ENCODE peak calls at places on chromosomes 4 and X, in ten cellular contexts. L is H9; C is stimulated activated CD8-positive, alpha-beta memory T cell treated with anti-CD3 and anti-CD28 coated beads, Interleukin-7, amount 100 ng/mL, for 1 hour; G is GM18507; B is omental fat pad; W is AG04450; O is endothelial cell; M is lung; J is NCI-H146; D is activated gamma-delta T cell treated with Interleukin-2 at 50 U/mL for 16 hours. U is an unnamed sample.

GRCh38 chr4:120266602-120267001 is 200.0 kb upstream of the MAD2L1 start:
- DNase-seq in L (no peak), C (no peak), G (no peak), B (no peak), W (no peak), O (no peak), M (no peak), J (no peak), D (no peak), U (no peak)

GRCh38 chrX:72381439-72382198 is 75.9 kb upstream of the CITED1 start:
- DNase-seq in L (no peak), C (no peak), G (no peak), B (no peak), W (no peak), O (no peak), M (no peak), J (peak), D (no peak), U (no peak)

GRCh38 chr4:89929425-89930272 is 35.0 kb downstream of the MMRN1 start:
- DNase-seq in L (no peak), C (no peak), G (no peak), B (no peak), W (no peak), O (no peak), M (no peak), J (no peak), D (no peak), U (no peak)

GRCh38 chrX:68511255-68511654 is 12.4 kb downstream of the YIPF6 start:
- DNase-seq in L (no peak), C (no peak), G (no peak), B (no peak), W (no peak), O (peak), M (peak), J (peak), D (peak), U (peak)

GRCh38 chr4:79588679-79589078 is 180.7 kb upstream of the GK2 start:
- DNase-seq in L (no peak), C (no peak), G (no peak), B (no peak), W (no peak), O (no peak), M (no peak), J (no peak), D (no peak), U (no peak)

GRCh38 chrX:6002056-6002455 is 226.6 kb downstream of the NLGN4X start:
- DNase-seq in L (no peak), C (no peak), G (no peak), B (no peak), W (no peak), O (no peak), M (no peak), J (no peak), D (no peak), U (no peak)

GRCh38 chrX:47283015-47283771 is 50.4 kb downstream of the USP11 start:
- DNase-seq in L (no peak), C (no peak), G (no peak), B (no peak), W (no peak), O (no peak), M (no peak), J (peak), D (no peak), U (no peak)

GRCh38 chr4:2696423-2696822 is 59.7 kb downstream of the TNIP2 start:
- DNase-seq in L (no peak), C (no peak), G (peak), B (no peak), W (no peak), O (no peak), M (no peak), J (no peak), D (no peak), U (no peak)

GRCh38 chr4:47531241-47531953 is 46.3 kb downstream of the ATP10D start:
- DNase-seq in L (no peak), C (peak), G (peak), B (no peak), W (peak), O (no peak), M (no peak), J (no peak), D (peak), U (peak)

GRCh38 chr4:101981756-101982155 is 191.2 kb downstream of the BANK1 start:
- DNase-seq in L (no peak), C (no peak), G (no peak), B (no peak), W (no peak), O (no peak), M (no peak), J (no peak), D (no peak), U (no peak)

GRCh38 chr4:54054501-54054900 is 9.9 kb downstream of the CHIC2 start:
- DNase-seq in L (no peak), C (no peak), G (no peak), B (no peak), W (no peak), O (no peak), M (no peak), J (no peak), D (no peak), U (no peak)

GRCh38 chrX:96685205-96686099 is 810 bp downstream of the DIAPH2 start:
- DNase-seq in L (peak), C (no peak), G (no peak), B (peak), W (no peak), O (peak), M (peak), J (no peak), D (peak), U (peak)

GRCh38 chr4:145552181-145552822 is 66.9 kb upstream of the MMAA start:
- DNase-seq in L (no peak), C (no peak), G (no peak), B (no peak), W (no peak), O (no peak), M (no peak), J (no peak), D (no peak), U (no peak)

GRCh38 chr4:5370286-5370685 is 319.0 kb downstream of the STK32B start:
- DNase-seq in L (no peak), C (no peak), G (no peak), B (no peak), W (peak), O (no peak), M (no peak), J (no peak), D (no peak), U (no peak)

GRCh38 chrX:47146936-47147859 is 2.2 kb downstream of the RBM10 start:
- DNase-seq in L (no peak), C (no peak), G (no peak), B (no peak), W (no peak), O (no peak), M (no peak), J (no peak), D (no peak), U (no peak)

GRCh38 chr4:32268949-32269348 is 1548.8 kb downstream of the PCDH7 start:
- DNase-seq in L (no peak), C (no peak), G (no peak), B (no peak), W (no peak), O (no peak), M (no peak), J (no peak), D (no peak), U (no peak)

GRCh38 chrX:108732630-108733321 is 3.6 kb downstream of the IRS4 start:
- DNase-seq in L (peak), C (no peak), G (no peak), B (no peak), W (no peak), O (peak), M (no peak), J (no peak), D (no peak), U (no peak)

GRCh38 chr4:56787380-56787779 is 34.1 kb downstream of the SPINK2 start:
- DNase-seq in L (no peak), C (no peak), G (no peak), B (no peak), W (no peak), O (peak), M (no peak), J (peak), D (no peak), U (no peak)

U was measured in effector CD4-positive, alpha-beta T cell.